ENCODE peak calls at places on chromosomes 6 and 20, in five cellular contexts. I, P, T, H and Q are unnamed samples. For H3K36me3, the result is how much of the 10 kb centered on the place peaks cover.

GRCh38 chr6:21455071-21455470 is 138.5 kb upstream of the SOX4 start:
- DNase-seq in P (no peak), T (no peak), H (no peak), I (no peak), Q (no peak)

GRCh38 chr20:54123587-54124180 is 50.1 kb downstream of the CYP24A1 start:
- DNase-seq in I (peak), P (no peak), T (peak), H (no peak), Q (no peak)

GRCh38 chr6:160349837-160350236 is 1.7 kb downstream of the SLC22A3 start:
- DNase-seq in T (no peak), P (no peak), I (no peak), H (no peak), Q (no peak)

GRCh38 chr20:62955519-62956386 is 3.2 kb downstream of the SLC17A9 start:
- DNase-seq in H (no peak), T (no peak), I (no peak), P (no peak), Q (no peak)

GRCh38 chr20:25071722-25072121 is 10.2 kb downstream of the VSX1 start:
- DNase-seq in I (no peak), H (no peak), P (no peak), T (peak), Q (no peak)

GRCh38 chr6:159973406-159973805 is 4.5 kb downstream of the IGF2R start:
- DNase-seq in H (no peak), T (no peak), P (no peak), I (no peak), Q (no peak)

GRCh38 chr6:83198486-83199172 is 5.5 kb downstream of the RWDD2A start:
- DNase-seq in I (no peak), P (no peak), H (no peak), T (no peak), Q (no peak)

GRCh38 chr20:2805682-2806350 is 5.4 kb upstream of the CPXM1 start:
- DNase-seq in H (no peak), T (peak), I (no peak), P (no peak), Q (no peak)

GRCh38 chr6:135600086-135600702 is 102.7 kb upstream of the AHI1 start:
- DNase-seq in H (no peak), P (no peak), T (no peak), I (no peak), Q (no peak)

GRCh38 chr6:69961251-69961650 is 94.9 kb downstream of the COL19A1 start:
- DNase-seq in T (no peak), H (no peak), I (no peak), P (no peak), Q (no peak)
- H3K27ac ChIP-seq in T (no peak), H (no peak), I (no peak), P (no peak), Q (no peak)

GRCh38 chr6:51562198-51562597 is 525.2 kb downstream of the PKHD1 start:
- DNase-seq in H (no peak), I (no peak), P (no peak), T (no peak), Q (no peak)
- H3K4me3 ChIP-seq in H (no peak), I (no peak), P (no peak), T (no peak), Q (no peak)

GRCh38 chr6:31692886-31693285 is 10.2 kb downstream of the ABHD16A start:
- DNase-seq in H (no peak), T (no peak), I (no peak), P (no peak), Q (no peak)
- H3K36me3 ChIP-seq in H (half or more), T (under half), I (under half), P (half or more), Q (half or more)

GRCh38 chr6:11208267-11208666 is 24.2 kb downstream of the NEDD9 start:
- DNase-seq in H (no peak), T (no peak), P (no peak), I (no peak), Q (no peak)

GRCh38 chr6:11211235-11211634 is 21.2 kb downstream of the NEDD9 start:
- DNase-seq in P (no peak), T (no peak), I (no peak), H (no peak), Q (no peak)

GRCh38 chr6:11210386-11211138 is 21.9 kb downstream of the NEDD9 start:
- DNase-seq in P (no peak), H (no peak), I (no peak), T (no peak), Q (no peak)

GRCh38 chr6:11209941-11210340 is 22.5 kb downstream of the NEDD9 start:
- DNase-seq in I (no peak), T (peak), P (no peak), H (no peak), Q (no peak)

GRCh38 chr6:11209369-11209768 is 23.1 kb downstream of the NEDD9 start:
- DNase-seq in P (no peak), H (no peak), T (peak), I (no peak), Q (no peak)
- H3K27ac ChIP-seq in P (peak), H (no peak), T (no peak), I (no peak), Q (no peak)